ENCODE peak calls at places on chromosomes 4 and X, in nine cellular contexts. G, J, N, Z, W, A, Q, O and P are unnamed samples.

GRCh38 chrX:119672252-119672825 is 20.6 kb downstream of the SEPTIN6 start:
- DNase-seq in G (no peak), J (no peak), N (no peak), Z (peak), W (no peak), A (no peak), Q (peak), O (peak), P (peak)

GRCh38 chrX:154308108-154308946 is 12.7 kb downstream of the TKTL1 start:
- DNase-seq in G (peak), J (peak), N (peak), Z (peak), W (peak), A (peak), Q (peak), O (peak), P (no peak)

GRCh38 chrX:103464774-103465117 is 54.5 kb downstream of the RAB40A start:
- DNase-seq in G (peak), J (peak), N (peak), Z (peak), W (peak), A (peak), Q (no peak), O (peak), P (no peak)

GRCh38 chrX:121008920-121009319 is 23.4 kb upstream of the CT47A1 start:
- DNase-seq in G (no peak), J (no peak), N (no peak), Z (peak), W (no peak), A (no peak), Q (no peak), O (peak), P (no peak)

GRCh38 chr4:113468165-113469022 is 293.1 kb downstream of the CAMK2D start:
- DNase-seq in G (peak), J (peak), N (peak), Z (peak), W (peak), A (no peak), Q (no peak), O (peak), P (peak)

GRCh38 chr4:148874331-148874730 is 432.1 kb upstream of the NR3C2 start:
- DNase-seq in G (no peak), J (no peak), N (peak), Z (no peak), W (peak), A (no peak), Q (no peak), O (no peak), P (no peak)

GRCh38 chr4:169745291-169745690 is 12.5 kb downstream of the HPF1 start:
- DNase-seq in G (no peak), J (no peak), N (peak), Z (peak), W (no peak), A (no peak), Q (no peak), O (peak), P (no peak)

GRCh38 chr4:73308286-73308685 is 49.7 kb upstream of the ANKRD17 start:
- DNase-seq in G (peak), J (no peak), N (peak), Z (peak), W (no peak), A (no peak), Q (no peak), O (peak), P (no peak)

GRCh38 chr4:156294577-156294976 is 340.9 kb upstream of the CTSO start:
- DNase-seq in G (no peak), J (no peak), N (peak), Z (peak), W (peak), A (no peak), Q (no peak), O (peak), P (peak)

GRCh38 chr4:186621959-186622553 is 66.7 kb upstream of the MTNR1A start:
- DNase-seq in G (no peak), J (no peak), N (peak), Z (peak), W (no peak), A (no peak), Q (no peak), O (peak), P (peak)

GRCh38 chr4:114677346-114677979 is 78.9 kb downstream of the UGT8 start:
- DNase-seq in G (no peak), J (no peak), N (no peak), Z (no peak), W (no peak), A (no peak), Q (no peak), O (no peak), P (no peak)

GRCh38 chrX:87702795-87703194 is 185.2 kb downstream of the KLHL4 start:
- DNase-seq in G (no peak), J (no peak), N (no peak), Z (peak), W (no peak), A (no peak), Q (no peak), O (peak), P (no peak)

GRCh38 chrX:16457239-16457638 is 192.7 kb upstream of the S100G start:
- DNase-seq in G (no peak), J (no peak), N (no peak), Z (no peak), W (no peak), A (no peak), Q (no peak), O (peak), P (no peak)

GRCh38 chr4:138428611-138429010 is 186.5 kb upstream of the SLC7A11 start:
- DNase-seq in G (no peak), J (no peak), N (no peak), Z (peak), W (no peak), A (no peak), Q (no peak), O (no peak), P (no peak)

GRCh38 chrX:75273483-75273882 is 402 bp upstream of the UPRT start:
- DNase-seq in G (no peak), J (no peak), N (no peak), Z (no peak), W (no peak), A (peak), Q (no peak), O (no peak), P (no peak)

GRCh38 chrX:25858273-25858880 is 279.8 kb upstream of the MAGEB18 start:
- DNase-seq in G (no peak), J (no peak), N (peak), Z (peak), W (no peak), A (no peak), Q (no peak), O (no peak), P (peak)

GRCh38 chr4:147518846-147519767 is 38.2 kb downstream of the EDNRA start:
- DNase-seq in G (peak), J (peak), N (peak), Z (peak), W (peak), A (peak), Q (no peak), O (peak), P (peak)

GRCh38 chrX:15328821-15329220 is 6.5 kb downstream of the PIGA start:
- DNase-seq in G (no peak), J (no peak), N (no peak), Z (no peak), W (no peak), A (no peak), Q (no peak), O (no peak), P (no peak)

GRCh38 chr4:108466936-108467902 is 153.2 kb upstream of the RPL34 start:
- DNase-seq in G (no peak), J (no peak), N (peak), Z (peak), W (no peak), A (peak), Q (no peak), O (peak), P (peak)

GRCh38 chr4:100257567-100257966 is 67.3 kb upstream of the DDIT4L start:
- DNase-seq in G (no peak), J (no peak), N (peak), Z (no peak), W (peak), A (peak), Q (no peak), O (no peak), P (no peak)

GRCh38 chr4:2412885-2413716 is 5.3 kb downstream of the ZFYVE28 start:
- DNase-seq in G (peak), J (peak), N (peak), Z (peak), W (peak), A (peak), Q (peak), O (peak), P (peak)

GRCh38 chr4:91758487-91758886 is 545.3 kb upstream of the GRID2 start:
- DNase-seq in G (no peak), J (no peak), N (peak), Z (peak), W (no peak), A (no peak), Q (no peak), O (no peak), P (peak)

GRCh38 chr4:46270986-46271596 is 118.8 kb downstream of the GABRA2 start:
- DNase-seq in G (no peak), J (no peak), N (peak), Z (peak), W (no peak), A (no peak), Q (no peak), O (peak), P (no peak)

GRCh38 chr4:156798438-156798837 is 173.2 kb downstream of the PDGFC start:
- DNase-seq in G (no peak), J (no peak), N (peak), Z (no peak), W (no peak), A (no peak), Q (no peak), O (no peak), P (no peak)

GRCh38 chrX:15336023-15336413 is 695 bp upstream of the PIGA start:
- DNase-seq in G (peak), J (peak), N (peak), Z (peak), W (no peak), A (no peak), Q (no peak), O (peak), P (peak)

GRCh38 chr4:68905598-68906237 is 45.9 kb downstream of the UGT2A3 start:
- DNase-seq in G (no peak), J (peak), N (peak), Z (peak), W (peak), A (no peak), Q (no peak), O (no peak), P (no peak)

GRCh38 chr4:1043658-1044468 is 32.4 kb downstream of the FGFRL1 start:
- DNase-seq in G (peak), J (no peak), N (peak), Z (peak), W (peak), A (no peak), Q (peak), O (peak), P (peak)

GRCh38 chr4:122224348-122224747 is 72.2 kb downstream of the BLTP1 start:
- DNase-seq in G (no peak), J (no peak), N (peak), Z (peak), W (peak), A (no peak), Q (no peak), O (peak), P (no peak)

GRCh38 chr4:90030953-90031352 is 96.2 kb upstream of the CCSER1 start:
- DNase-seq in G (no peak), J (no peak), N (peak), Z (peak), W (peak), A (no peak), Q (no peak), O (no peak), P (no peak)

GRCh38 chr4:3299538-3300197 is 6.8 kb downstream of the RGS12 start:
- DNase-seq in G (no peak), J (no peak), N (no peak), Z (no peak), W (no peak), A (no peak), Q (peak), O (no peak), P (no peak)

GRCh38 chr4:129093173-129093974 is at the start of gene SCLT1:
- DNase-seq in G (peak), J (peak), N (peak), Z (peak), W (peak), A (peak), Q (peak), O (peak), P (peak)
- TF ChIP-seq CTCF in G (peak), J (no peak), N (no peak), Z (no peak), W (no peak), A (no peak), Q (no peak), O (no peak), P (no peak)

GRCh38 chr4:38514465-38515146 is 149.4 kb upstream of the KLF3 start:
- DNase-seq in G (no peak), J (no peak), N (no peak), Z (no peak), W (no peak), A (no peak), Q (no peak), O (no peak), P (no peak)
- H3K4me3 ChIP-seq in G (no peak), J (no peak), N (no peak), Z (no peak), W (no peak), A (no peak), Q (no peak), O (no peak), P (no peak)

GRCh38 chrX:19638968-19639539 is 123.7 kb upstream of the MAP3K15 start:
- DNase-seq in G (no peak), J (no peak), N (no peak), Z (no peak), W (no peak), A (no peak), Q (no peak), O (no peak), P (no peak)
- TF ChIP-seq CTCF in G (no peak), J (no peak), N (no peak), Z (no peak), W (no peak), A (no peak), Q (no peak), O (no peak), P (no peak)

GRCh38 chrX:107420571-107420970 is 28.9 kb upstream of the FRMPD3 start:
- DNase-seq in G (no peak), J (no peak), N (no peak), Z (no peak), W (no peak), A (no peak), Q (no peak), O (no peak), P (no peak)
- H3K4me3 ChIP-seq in G (no peak), J (no peak), N (no peak), Z (no peak), W (no peak), A (no peak), Q (no peak), O (no peak), P (no peak)